ENCODE peak calls at places on chromosomes 7 and 10, in seven cellular contexts. One of them, this sample, is unnamed.

GRCh38 chr7:50329775-50330174 is 25.3 kb downstream of the IKZF1 start:
- DNase-seq in SK-N-SH: no peak
- DNase-seq in HepG2: no peak
- DNase-seq in H1: no peak
- DNase-seq in Panc1: no peak
- DNase-seq in K562: no peak
- DNase-seq in HCT116: no peak
- DNase-seq in this sample: no peak

GRCh38 chr7:158865977-158866376 is 9.6 kb downstream of the DYNC2I1 start:
- DNase-seq in Panc1: no peak
- DNase-seq in HCT116: no peak
- DNase-seq in H1: no peak
- DNase-seq in K562: no peak
- DNase-seq in HepG2: no peak
- DNase-seq in SK-N-SH: no peak
- DNase-seq in this sample: no peak

GRCh38 chr7:137577184-137577583 is 233.7 kb upstream of the PTN start:
- DNase-seq in HepG2: no peak
- DNase-seq in H1: no peak
- DNase-seq in K562: no peak
- DNase-seq in SK-N-SH: no peak
- DNase-seq in HCT116: no peak
- DNase-seq in Panc1: no peak
- DNase-seq in this sample: no peak

GRCh38 chr7:141550694-141551079 is 523 bp upstream of the AGK start:
- DNase-seq in H1: peak
- DNase-seq in SK-N-SH: peak
- DNase-seq in HepG2: no peak
- DNase-seq in Panc1: no peak
- DNase-seq in HCT116: no peak
- DNase-seq in K562: no peak
- DNase-seq in this sample: no peak

GRCh38 chr10:68562666-68563522 is 2.8 kb downstream of the TET1 start:
- DNase-seq in SK-N-SH: peak
- DNase-seq in HepG2: no peak
- DNase-seq in K562: peak
- DNase-seq in HCT116: no peak
- DNase-seq in H1: no peak
- DNase-seq in Panc1: no peak
- DNase-seq in this sample: no peak

GRCh38 chr7:134510646-134511045 is 16.7 kb upstream of the AKR1B10 start:
- DNase-seq in HepG2: no peak
- DNase-seq in HCT116: no peak
- DNase-seq in SK-N-SH: no peak
- DNase-seq in K562: no peak
- DNase-seq in Panc1: no peak
- DNase-seq in H1: no peak
- DNase-seq in this sample: no peak

GRCh38 chr7:77710067-77710466 is 13.8 kb downstream of the RSBN1L start:
- DNase-seq in HepG2: no peak
- DNase-seq in SK-N-SH: no peak
- DNase-seq in Panc1: no peak
- DNase-seq in HCT116: no peak
- DNase-seq in K562: no peak
- DNase-seq in H1: no peak
- DNase-seq in this sample: no peak

GRCh38 chr10:77160679-77161078 is 476.9 kb downstream of the KCNMA1 start:
- DNase-seq in K562: no peak
- DNase-seq in Panc1: peak
- DNase-seq in HepG2: no peak
- DNase-seq in H1: no peak
- DNase-seq in SK-N-SH: no peak
- DNase-seq in HCT116: no peak
- DNase-seq in this sample: no peak

GRCh38 chr10:107540981-107541380 is 376.5 kb upstream of the SORCS1 start:
- DNase-seq in HCT116: no peak
- DNase-seq in K562: no peak
- DNase-seq in H1: no peak
- DNase-seq in Panc1: no peak
- DNase-seq in HepG2: no peak
- DNase-seq in SK-N-SH: no peak
- DNase-seq in this sample: no peak

GRCh38 chr10:119286983-119287612 is 79.7 kb downstream of the GRK5 start:
- DNase-seq in H1: no peak
- DNase-seq in K562: no peak
- DNase-seq in SK-N-SH: no peak
- DNase-seq in HepG2: no peak
- DNase-seq in Panc1: no peak
- DNase-seq in HCT116: no peak
- DNase-seq in this sample: no peak

GRCh38 chr7:149853157-149853556 is 15.0 kb downstream of the ZNF862 start:
- DNase-seq in HCT116: no peak
- DNase-seq in SK-N-SH: no peak
- DNase-seq in HepG2: no peak
- DNase-seq in K562: no peak
- DNase-seq in Panc1: no peak
- DNase-seq in H1: no peak
- DNase-seq in this sample: no peak

GRCh38 chr7:130560972-130561371 is 69.1 kb downstream of the MEST start:
- DNase-seq in SK-N-SH: no peak
- DNase-seq in K562: peak
- DNase-seq in Panc1: peak
- DNase-seq in HCT116: peak
- DNase-seq in H1: no peak
- DNase-seq in HepG2: peak
- DNase-seq in this sample: peak

GRCh38 chr7:131629203-131629871 is 72.9 kb upstream of the PODXL start:
- DNase-seq in HepG2: no peak
- DNase-seq in H1: no peak
- DNase-seq in K562: no peak
- DNase-seq in HCT116: no peak
- DNase-seq in Panc1: no peak
- DNase-seq in SK-N-SH: no peak
- DNase-seq in this sample: no peak

GRCh38 chr10:73888514-73888913 is 14.2 kb upstream of the CAMK2G start:
- DNase-seq in H1: no peak
- DNase-seq in HCT116: no peak
- DNase-seq in Panc1: no peak
- DNase-seq in K562: no peak
- DNase-seq in HepG2: no peak
- DNase-seq in SK-N-SH: no peak
- DNase-seq in this sample: no peak

GRCh38 chr10:4546500-4546899 is 279.5 kb upstream of the AKR1E2 start:
- DNase-seq in K562: no peak
- DNase-seq in HCT116: peak
- DNase-seq in HepG2: no peak
- DNase-seq in SK-N-SH: no peak
- DNase-seq in H1: no peak
- DNase-seq in Panc1: no peak
- DNase-seq in this sample: no peak

GRCh38 chr10:58511765-58512469 is 755 bp upstream of the BICC1 start:
- DNase-seq in SK-N-SH: peak
- DNase-seq in H1: peak
- DNase-seq in HepG2: peak
- DNase-seq in HCT116: no peak
- DNase-seq in Panc1: no peak
- DNase-seq in K562: no peak
- DNase-seq in this sample: no peak

GRCh38 chr10:108307250-108307924 is 1142.9 kb upstream of the SORCS1 start:
- DNase-seq in SK-N-SH: no peak
- DNase-seq in Panc1: no peak
- DNase-seq in HCT116: no peak
- DNase-seq in K562: no peak
- DNase-seq in H1: no peak
- DNase-seq in HepG2: no peak
- DNase-seq in this sample: no peak

GRCh38 chr7:107230334-107230733 is 61.5 kb downstream of the HBP1 start:
- DNase-seq in K562: no peak
- DNase-seq in HCT116: no peak
- DNase-seq in Panc1: no peak
- DNase-seq in H1: no peak
- DNase-seq in SK-N-SH: no peak
- DNase-seq in HepG2: no peak
- DNase-seq in this sample: no peak

GRCh38 chr10:113454341-113455061 is 98.4 kb upstream of the HABP2 start:
- DNase-seq in HCT116: peak
- DNase-seq in K562: peak
- DNase-seq in Panc1: no peak
- DNase-seq in HepG2: peak
- DNase-seq in SK-N-SH: peak
- DNase-seq in H1: peak
- DNase-seq in this sample: no peak
- TF ChIP-seq SIN3A in HCT116: no peak
- TF ChIP-seq SIN3A in K562: no peak
- TF ChIP-seq SIN3A in Panc1: no peak
- TF ChIP-seq SIN3A in HepG2: no peak
- TF ChIP-seq SIN3A in SK-N-SH: no peak
- TF ChIP-seq SIN3A in H1: no peak
- TF ChIP-seq SIN3A in this sample: no peak

DNA sequence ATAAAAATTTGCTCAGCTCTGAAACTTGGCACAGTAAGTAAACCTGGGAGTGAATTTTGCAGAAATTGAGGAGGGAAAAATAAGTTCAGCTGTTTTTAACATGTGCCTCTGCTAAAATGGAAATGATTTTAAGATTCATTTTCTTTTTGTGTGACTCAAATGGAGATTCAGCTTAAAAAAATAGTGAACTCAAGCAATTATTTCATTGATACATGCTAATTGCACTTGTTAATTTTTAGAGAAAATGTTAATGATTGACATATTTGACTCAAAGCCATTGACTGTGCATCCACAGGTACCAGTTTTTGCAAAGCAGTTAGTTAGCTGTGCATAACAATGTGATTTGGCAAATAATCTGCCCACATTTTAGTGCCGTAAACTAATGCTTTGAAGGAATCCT is 68.5 kb upstream of the ZNF438 start:
- DNase-seq in Panc1: no peak
- DNase-seq in H1: no peak
- DNase-seq in SK-N-SH: no peak
- DNase-seq in HCT116: no peak
- DNase-seq in K562: no peak
- DNase-seq in HepG2: no peak
- DNase-seq in this sample: peak
- TF ChIP-seq SIN3A in Panc1: no peak
- TF ChIP-seq SIN3A in H1: no peak
- TF ChIP-seq SIN3A in SK-N-SH: no peak
- TF ChIP-seq SIN3A in HCT116: no peak
- TF ChIP-seq SIN3A in K562: no peak
- TF ChIP-seq SIN3A in HepG2: no peak
- TF ChIP-seq SIN3A in this sample: no peak

GRCh38 chr7:262251-262572 is 27.8 kb upstream of the FOXL3 start:
- DNase-seq in HCT116: no peak
- DNase-seq in HepG2: no peak
- DNase-seq in Panc1: no peak
- DNase-seq in K562: no peak
- DNase-seq in SK-N-SH: no peak
- DNase-seq in H1: no peak
- DNase-seq in this sample: no peak

GRCh38 chr7:259751-260405 is 30.1 kb upstream of the FOXL3 start:
- DNase-seq in SK-N-SH: no peak
- DNase-seq in H1: no peak
- DNase-seq in HCT116: no peak
- DNase-seq in K562: no peak
- DNase-seq in Panc1: no peak
- DNase-seq in HepG2: no peak
- DNase-seq in this sample: no peak

GRCh38 chr7:261341-262250 is 28.4 kb upstream of the FOXL3 start:
- DNase-seq in SK-N-SH: no peak
- DNase-seq in HCT116: no peak
- DNase-seq in K562: no peak
- DNase-seq in HepG2: no peak
- DNase-seq in Panc1: no peak
- DNase-seq in H1: no peak
- DNase-seq in this sample: no peak

GRCh38 chr7:259191-259505 is 30.8 kb upstream of the FOXL3 start:
- DNase-seq in SK-N-SH: no peak
- DNase-seq in HepG2: no peak
- DNase-seq in H1: no peak
- DNase-seq in K562: no peak
- DNase-seq in Panc1: no peak
- DNase-seq in HCT116: no peak
- DNase-seq in this sample: no peak

GRCh38 chr7:260441-261281 is 29.3 kb upstream of the FOXL3 start:
- DNase-seq in Panc1: no peak
- DNase-seq in SK-N-SH: no peak
- DNase-seq in K562: no peak
- DNase-seq in HepG2: no peak
- DNase-seq in H1: no peak
- DNase-seq in HCT116: no peak
- DNase-seq in this sample: no peak
- TF ChIP-seq SIN3A in Panc1: no peak
- TF ChIP-seq SIN3A in SK-N-SH: no peak
- TF ChIP-seq SIN3A in K562: no peak
- TF ChIP-seq SIN3A in HepG2: no peak
- TF ChIP-seq SIN3A in H1: no peak
- TF ChIP-seq SIN3A in HCT116: no peak
- TF ChIP-seq SIN3A in this sample: no peak

GRCh38 chr7:12686234-12686893 is 1.1 kb upstream of the ARL4A start:
- DNase-seq in Panc1: peak
- DNase-seq in K562: peak
- DNase-seq in H1: peak
- DNase-seq in SK-N-SH: peak
- DNase-seq in HCT116: peak
- DNase-seq in HepG2: peak
- DNase-seq in this sample: peak

GRCh38 chr7:12686894-12687212 is 580 bp upstream of the ARL4A start:
- DNase-seq in H1: no peak
- DNase-seq in HCT116: no peak
- DNase-seq in K562: no peak
- DNase-seq in HepG2: no peak
- DNase-seq in Panc1: no peak
- DNase-seq in SK-N-SH: no peak
- DNase-seq in this sample: no peak

GRCh38 chr7:12684186-12684585 is 3.2 kb upstream of the ARL4A start:
- DNase-seq in SK-N-SH: no peak
- DNase-seq in HepG2: no peak
- DNase-seq in K562: no peak
- DNase-seq in H1: no peak
- DNase-seq in Panc1: no peak
- DNase-seq in HCT116: no peak
- DNase-seq in this sample: no peak

GRCh38 chr7:12684733-12685132 is 2.7 kb upstream of the ARL4A start:
- DNase-seq in Panc1: no peak
- DNase-seq in H1: no peak
- DNase-seq in HepG2: no peak
- DNase-seq in HCT116: no peak
- DNase-seq in SK-N-SH: no peak
- DNase-seq in K562: no peak
- DNase-seq in this sample: no peak

DNA sequence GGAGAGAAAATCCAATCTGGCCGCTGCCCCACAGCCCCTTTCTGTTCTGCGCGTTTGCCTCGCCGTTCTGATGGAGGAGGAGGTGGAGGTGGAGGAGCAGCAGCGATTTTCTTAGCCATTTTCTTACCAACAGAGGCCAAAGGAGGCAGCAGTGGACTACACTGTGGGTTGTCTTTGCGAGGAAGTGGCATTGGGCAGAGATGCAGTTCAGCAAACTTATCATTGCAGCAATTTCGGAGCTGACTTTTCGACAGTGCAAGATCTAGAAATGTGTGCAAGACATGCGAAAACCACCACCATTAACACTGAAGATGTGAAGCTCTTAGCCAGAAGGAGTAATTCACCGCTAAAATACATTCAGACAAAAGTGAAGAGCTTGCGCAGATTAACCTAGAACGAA is 1.9 kb upstream of the ARL4A start:
- DNase-seq in Panc1: no peak
- DNase-seq in H1: peak
- DNase-seq in K562: no peak
- DNase-seq in SK-N-SH: peak
- DNase-seq in HCT116: no peak
- DNase-seq in HepG2: no peak
- DNase-seq in this sample: no peak
- TF ChIP-seq SIN3A in Panc1: no peak
- TF ChIP-seq SIN3A in H1: no peak
- TF ChIP-seq SIN3A in K562: no peak
- TF ChIP-seq SIN3A in SK-N-SH: no peak
- TF ChIP-seq SIN3A in HCT116: no peak
- TF ChIP-seq SIN3A in HepG2: no peak
- TF ChIP-seq SIN3A in this sample: no peak

This sample was measured in GM12878.